ENCODE peak calls at places on chromosomes 2 and 18, in five cellular contexts. Q is pancreas, F is breast epithelium, U is body of pancreas, W is heart right ventricle. I is an unnamed sample. For H3K4me1, the result is how much of the 10 kb centered on the place peaks cover.

GRCh38 chr2:100893753-100894530 is 74.0 kb downstream of the NPAS2 start:
- DNase-seq in U (peak), W (no peak), F (no peak), Q (no peak), I (no peak)

GRCh38 chr2:55138546-55139288 is 88.5 kb upstream of the RTN4 start:
- DNase-seq in U (no peak), W (no peak), Q (no peak), F (no peak), I (no peak)

GRCh38 chr18:24212939-24213338 is 74.1 kb downstream of the CABYR start:
- DNase-seq in W (no peak), U (no peak), F (no peak), Q (no peak), I (no peak)

GRCh38 chr2:142965464-142965863 is 88.0 kb downstream of the KYNU start:
- DNase-seq in W (no peak), F (no peak), Q (no peak), U (no peak), I (no peak)

GRCh38 chr2:176407711-176408110 is 138.5 kb downstream of the MTX2 start:
- DNase-seq in U (no peak), Q (no peak), F (no peak), W (no peak), I (no peak)

GRCh38 chr2:182946949-182947348 is 80.5 kb upstream of the FRZB start:
- DNase-seq in U (no peak), W (no peak), F (no peak), Q (no peak), I (no peak)

GRCh38 chr18:13308369-13308768 is 89.8 kb downstream of the LDLRAD4 start:
- DNase-seq in Q (no peak), U (no peak), F (no peak), W (no peak), I (no peak)

GRCh38 chr2:39289609-39290008 is 45.8 kb upstream of the CDKL4 start:
- DNase-seq in F (no peak), Q (no peak), U (no peak), W (no peak), I (no peak)

GRCh38 chr18:23609390-23610008 is 23.2 kb upstream of the NPC1 start:
- DNase-seq in U (no peak), W (no peak), Q (no peak), F (no peak), I (no peak)

GRCh38 chr2:69280017-69280671 is 106.9 kb downstream of the GFPT1 start:
- DNase-seq in F (no peak), W (no peak), Q (no peak), U (no peak), I (no peak)

GRCh38 chr2:53403836-53404413 is 363.7 kb upstream of the CHAC2 start:
- DNase-seq in U (no peak), F (no peak), W (no peak), Q (no peak), I (no peak)

DNA sequence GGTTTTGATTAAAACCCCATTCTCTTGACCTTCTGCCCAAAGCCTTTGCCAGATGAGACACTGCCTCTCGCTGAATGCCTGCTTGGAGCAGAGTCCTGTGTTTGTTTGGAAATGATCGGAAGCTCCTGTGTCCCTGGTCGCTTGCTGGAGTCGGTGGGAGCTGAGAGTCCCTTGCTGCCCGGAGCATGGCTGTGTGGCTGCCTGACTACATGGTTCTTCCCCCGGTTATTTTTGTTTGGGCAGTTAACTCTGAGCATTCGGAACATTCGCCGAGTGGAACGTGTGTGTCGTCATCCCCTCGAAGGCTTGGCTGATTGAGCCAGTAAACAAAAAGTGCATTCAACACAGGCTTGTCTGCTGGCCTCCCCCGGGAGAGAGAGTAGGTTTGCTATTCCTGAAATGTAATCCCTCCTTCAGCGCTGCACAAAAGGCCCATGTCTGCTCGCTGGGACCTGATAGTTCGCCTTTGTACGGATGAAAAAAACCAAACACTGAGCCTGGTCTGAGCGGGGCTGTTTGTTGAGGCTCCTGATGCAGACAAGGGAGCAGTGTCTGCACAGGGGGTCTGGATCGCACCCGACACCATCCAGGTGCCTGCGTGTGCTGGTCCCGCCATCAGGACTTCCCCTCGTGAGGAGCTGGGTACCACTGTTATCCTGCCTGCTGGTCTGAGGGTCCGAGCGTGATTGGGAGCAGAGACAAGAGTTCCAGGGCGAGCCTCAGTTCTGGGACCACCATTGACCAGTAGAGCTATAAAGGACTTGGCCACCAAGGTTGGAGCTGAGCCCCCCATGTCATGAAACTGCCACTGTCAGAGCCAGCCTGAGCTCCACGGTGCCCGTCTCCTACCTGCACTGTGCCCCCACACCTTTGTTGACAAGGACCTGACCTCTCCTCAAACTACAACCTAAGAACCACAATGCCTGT is 83.8 kb downstream of the AGAP1 start:
- DNase-seq in W (peak), U (peak), F (no peak), Q (peak), I (no peak)
- H3K4me3 ChIP-seq in W (peak), U (no peak), F (peak), Q (no peak), I (no peak)

GRCh38 chr2:157432475-157433106 is 11.3 kb downstream of the CYTIP start:
- DNase-seq in W (no peak), Q (no peak), F (no peak), U (no peak), I (no peak)

GRCh38 chr2:157430266-157430665 is 13.6 kb downstream of the CYTIP start:
- DNase-seq in Q (no peak), W (no peak), F (no peak), U (no peak), I (no peak)

GRCh38 chr2:157427922-157428303 is 16.0 kb downstream of the CYTIP start:
- DNase-seq in Q (no peak), W (no peak), U (no peak), F (no peak), I (no peak)

GRCh38 chr2:157428500-157429175 is 15.3 kb downstream of the CYTIP start:
- DNase-seq in U (no peak), W (no peak), Q (no peak), F (no peak), I (no peak)

GRCh38 chr2:157433335-157433890 is 10.5 kb downstream of the CYTIP start:
- DNase-seq in Q (no peak), U (no peak), F (no peak), W (no peak), I (no peak)
- H3K4me1 ChIP-seq in Q (under half), U (under half), F (under half), W (under half), I (under half)

DNA sequence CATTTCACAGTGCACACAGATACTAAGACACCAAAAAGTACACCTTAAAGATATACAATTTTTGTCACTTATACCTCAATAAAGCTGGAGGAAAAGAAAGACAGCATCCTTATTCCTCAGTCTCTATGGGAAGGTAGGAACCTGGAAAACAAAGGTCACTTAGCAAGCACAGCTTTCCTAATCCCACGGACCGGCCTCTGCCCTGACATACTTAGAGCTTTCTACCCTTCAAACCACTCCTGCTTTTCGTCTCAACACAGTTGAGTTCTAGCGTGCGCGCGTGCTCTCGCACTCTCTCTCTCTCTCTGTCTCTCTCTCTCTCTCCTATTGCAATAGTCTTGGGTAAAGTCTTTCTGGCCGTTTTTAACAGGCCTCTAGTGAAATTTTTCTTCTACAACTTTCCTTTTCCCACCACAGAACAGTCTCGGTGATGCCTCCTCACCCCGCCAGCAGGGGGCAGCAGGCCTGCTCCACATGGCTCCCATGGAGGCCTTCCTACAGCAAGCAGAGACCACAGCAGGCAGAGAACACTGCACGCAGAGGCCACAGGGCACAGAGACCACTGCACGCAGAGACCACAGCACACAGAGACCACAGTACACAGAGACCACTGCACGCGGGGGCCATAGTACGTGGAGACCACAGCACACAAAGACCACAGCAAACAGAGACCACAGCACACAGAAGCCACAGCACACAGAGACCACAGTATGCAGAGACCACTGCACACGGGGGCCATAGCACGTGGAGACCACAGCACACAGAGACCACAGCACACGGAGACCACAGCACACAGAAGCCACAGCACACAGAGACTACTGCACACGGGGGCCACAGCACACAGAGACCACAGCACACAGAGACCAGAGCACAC is 106.9 kb downstream of the FBXO15 start:
- DNase-seq in W (no peak), U (peak), Q (peak), F (no peak), I (no peak)
- TF ChIP-seq CTCF in W (peak), U (peak), Q (peak), F (peak), I (peak)

GRCh38 chr2:10028988-10029874 is 14.1 kb upstream of the KLF11 start:
- DNase-seq in U (no peak), W (peak), Q (no peak), F (no peak), I (peak)
- H3K4me3 ChIP-seq in U (no peak), W (no peak), Q (no peak), F (no peak), I (no peak)

GRCh38 chr2:240889601-240890560 is 6.1 kb downstream of the MAB21L4 start:
- DNase-seq in W (peak), Q (no peak), U (no peak), F (no peak), I (peak)

GRCh38 chr2:240888130-240888889 is 7.6 kb downstream of the MAB21L4 start:
- DNase-seq in U (no peak), F (no peak), W (peak), Q (no peak), I (peak)

GRCh38 chr2:240887631-240888030 is 8.3 kb downstream of the MAB21L4 start:
- DNase-seq in U (peak), W (no peak), Q (no peak), F (no peak), I (no peak)

GRCh38 chr2:240890691-240891090 is 5.3 kb downstream of the MAB21L4 start:
- DNase-seq in W (no peak), U (no peak), F (no peak), Q (no peak), I (no peak)

GRCh38 chr2:240888890-240889573 is 6.9 kb downstream of the MAB21L4 start:
- DNase-seq in W (no peak), U (no peak), Q (no peak), F (no peak), I (no peak)
- H3K4me1 ChIP-seq in W (under half), U (under half), Q (under half), F (under half), I (under half)

GRCh38 chr2:21452678-21453077 is 328.9 kb downstream of the TDRD15 start:
- DNase-seq in U (no peak), Q (no peak), W (no peak), F (no peak), I (no peak)
- TF ChIP-seq CTCF in U (no peak), Q (no peak), W (no peak), F (no peak), I (no peak)

GRCh38 chr18:56436651-56437050 is 201.7 kb downstream of the TXNL1 start:
- DNase-seq in Q (no peak), U (no peak), W (no peak), F (no peak), I (no peak)
- H3K4me3 ChIP-seq in Q (no peak), U (no peak), W (no peak), F (no peak), I (no peak)

GRCh38 chr2:118272391-118272790 is 184.1 kb downstream of the INSIG2 start:
- DNase-seq in Q (no peak), W (no peak), F (no peak), U (no peak), I (no peak)
- H3K4me1 ChIP-seq in Q (under half), W (under half), F (under half), U (under half), I (under half)

GRCh38 chr18:37019157-37019571 is 190.2 kb downstream of the KIAA1328 start:
- DNase-seq in U (peak), F (no peak), W (no peak), Q (no peak), I (peak)
- TF ChIP-seq CTCF in U (peak), F (no peak), W (no peak), Q (no peak), I (no peak)

I was measured in mucosa of descending colon.